ENCODE peak calls at places on chromosomes 12 and 14, in four cellular contexts. D is prostate gland, L is fibroblast of lung, P is IMR-90. U is an unnamed sample. For H3K27me3 and H3K4me1, the result is how much of the 10 kb centered on the place peaks cover.

GRCh38 chr14:75123991-75124390 is 2.9 kb downstream of the NEK9 start:
- DNase-seq in P (peak), L (peak), D (no peak), U (no peak)

GRCh38 chr14:91888641-91889476 is 21.5 kb upstream of the TC2N start:
- DNase-seq in L (no peak), P (peak), D (no peak), U (no peak)

GRCh38 chr12:131057722-131058515 is 104.2 kb downstream of the ADGRD1 start:
- DNase-seq in P (no peak), D (no peak), L (no peak), U (peak)

GRCh38 chr14:91261115-91261514 is 16.6 kb upstream of the GPR68 start:
- DNase-seq in D (no peak), P (no peak), L (no peak), U (no peak)

GRCh38 chr12:33721561-33721960 is 281.9 kb upstream of the SYT10 start:
- DNase-seq in L (no peak), D (no peak), P (no peak), U (no peak)

GRCh38 chr12:89470741-89471504 is 53.7 kb downstream of the GALNT4 start:
- DNase-seq in D (no peak), L (peak), P (peak), U (no peak)

GRCh38 chr12:122318607-122319311 is 52.5 kb upstream of the VPS33A start:
- DNase-seq in L (peak), D (no peak), P (peak), U (no peak)

GRCh38 chr12:27965411-27965810 is 7.1 kb downstream of the PTHLH start:
- DNase-seq in D (no peak), P (peak), L (no peak), U (no peak)

GRCh38 chr12:49340971-49341776 is 4.2 kb upstream of the C1QL4 start:
- DNase-seq in D (no peak), L (no peak), P (no peak), U (no peak)

GRCh38 chr12:49339464-49339861 is 2.5 kb upstream of the C1QL4 start:
- DNase-seq in L (no peak), P (no peak), D (no peak), U (no peak)

GRCh38 chr12:49341777-49342065 is 4.7 kb upstream of the C1QL4 start:
- DNase-seq in P (no peak), L (no peak), D (no peak), U (no peak)

GRCh38 chr12:49338830-49339463 is 2.0 kb upstream of the C1QL4 start:
- DNase-seq in D (no peak), L (no peak), P (no peak), U (no peak)

GRCh38 chr12:49340095-49340870 is 3.3 kb upstream of the C1QL4 start:
- DNase-seq in P (no peak), L (no peak), D (no peak), U (no peak)
- H3K27me3 ChIP-seq in P (half or more), L (half or more), D (under half), U (under half)

GRCh38 chr12:129150721-129151120 is 297.4 kb downstream of the GLT1D1 start:
- DNase-seq in L (no peak), D (no peak), P (no peak), U (no peak)

DNA sequence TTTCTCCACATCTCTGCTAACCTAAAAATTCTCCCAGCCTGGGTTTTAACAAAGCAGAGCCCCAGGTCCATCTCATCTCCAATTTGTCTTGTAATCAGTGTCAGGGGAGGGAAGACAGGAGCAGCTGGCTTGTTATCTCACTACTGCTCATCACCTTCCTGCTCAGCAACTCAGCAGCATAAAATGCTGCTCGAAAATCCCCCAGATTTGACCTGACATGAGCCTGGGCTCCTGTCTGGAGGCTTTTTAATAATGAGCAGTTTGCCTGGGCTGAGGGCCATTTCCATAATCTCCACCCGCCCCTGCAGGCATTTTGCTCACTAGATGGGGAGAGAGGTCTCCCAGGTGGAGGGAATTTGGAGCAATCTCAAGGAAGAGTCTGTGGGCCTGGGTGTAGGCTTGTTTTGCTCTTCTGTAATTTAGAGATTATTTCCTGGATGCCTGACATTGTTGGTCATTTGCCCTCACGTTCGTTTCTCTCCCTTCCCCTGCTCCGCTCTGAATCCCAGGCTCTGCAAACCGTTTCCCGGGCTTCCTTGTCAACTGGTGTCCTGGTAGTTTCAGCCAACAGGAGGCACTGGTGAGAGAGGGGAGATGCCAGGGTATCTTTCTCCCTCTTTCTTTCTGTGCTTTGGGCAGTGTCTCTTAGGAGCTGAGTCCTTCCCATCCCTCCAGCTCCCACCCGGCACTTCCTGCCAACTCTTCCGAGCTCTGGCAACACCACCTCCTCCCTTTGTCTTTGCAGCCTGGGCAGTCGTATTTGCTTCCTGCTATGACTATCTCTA is 299.2 kb downstream of the GLT1D1 start:
- DNase-seq in P (no peak), L (no peak), D (no peak), U (no peak)
- TF ChIP-seq CTCF in P (no peak), L (no peak), D (no peak), U (no peak)

DNA sequence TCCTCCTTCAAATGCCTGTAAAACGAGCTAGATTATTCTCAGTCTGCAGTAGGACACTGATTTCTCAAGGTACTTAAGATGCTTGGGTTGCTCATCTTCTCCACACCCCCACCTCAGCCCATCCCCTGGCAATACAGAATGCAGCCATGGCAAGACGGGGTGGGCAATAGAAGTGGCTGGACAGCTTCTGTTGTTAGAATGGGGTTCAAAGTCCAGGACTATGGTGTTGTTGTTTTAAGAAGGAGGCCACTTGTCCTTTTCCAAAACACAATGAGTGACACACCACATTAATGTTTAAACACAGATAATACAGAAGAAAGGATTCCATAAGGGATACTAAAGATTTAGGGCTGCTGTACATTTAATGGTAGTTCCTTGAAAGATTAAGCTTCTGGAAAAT is 188.9 kb upstream of the BCL2L14 start:
- DNase-seq in D (no peak), P (no peak), L (no peak), U (no peak)
- H3K4me1 ChIP-seq in D (under half), P (under half), L (under half), U (under half)

DNA sequence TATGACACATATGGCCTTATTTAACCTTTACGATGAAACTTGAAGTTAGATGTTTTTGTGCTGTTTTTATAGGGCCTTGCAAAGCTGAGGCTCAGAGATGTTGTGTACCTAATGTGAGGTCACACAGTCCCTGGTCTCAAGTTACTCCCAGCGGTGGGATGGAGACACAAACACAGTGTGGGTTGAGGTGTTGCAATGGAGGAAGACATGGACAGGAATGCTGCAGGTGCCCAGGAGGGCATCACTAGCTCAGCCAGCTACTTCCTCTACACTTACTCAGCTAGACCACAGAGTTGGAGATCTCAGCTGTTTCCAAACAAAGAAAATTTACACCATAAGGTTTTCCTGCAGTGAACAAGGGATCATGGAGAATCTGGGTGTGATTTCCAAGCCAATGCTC is 15.5 kb downstream of the LHX5 start:
- DNase-seq in D (no peak), P (no peak), L (no peak), U (no peak)
- H3K27me3 ChIP-seq in D (under half), P (under half), L (under half), U (under half)

GRCh38 chr12:105092336-105092735 is 8.1 kb upstream of the ALDH1L2 start:
- DNase-seq in P (no peak), D (peak), L (no peak), U (no peak)
- TF ChIP-seq CTCF in P (no peak), D (no peak), L (no peak), U (no peak)

U was measured in spleen.